ENCODE peak calls at places on chromosomes 13 and 19, in ten cellular contexts. One of them, this sample, is unnamed. For H3K9me3, the result is how much of the 10 kb centered on the place peaks cover.

GRCh38 chr13:36072127-36072526 is 59.1 kb downstream of the DCLK1 start:
- DNase-seq in stomach: no peak
- DNase-seq in GM23248: no peak
- DNase-seq in small intestine: no peak
- DNase-seq in mucosa of descending colon: no peak
- DNase-seq in CD4-positive, alpha-beta T cell: no peak
- DNase-seq in neuronal stem cell: no peak
- DNase-seq in heart right ventricle: no peak
- DNase-seq in lung: no peak
- DNase-seq in Peyer's patch: no peak
- DNase-seq in this sample: no peak

GRCh38 chr19:1265611-1266115 is 3.5 kb upstream of the CIRBP start:
- DNase-seq in small intestine: peak
- DNase-seq in Peyer's patch: no peak
- DNase-seq in mucosa of descending colon: peak
- DNase-seq in CD4-positive, alpha-beta T cell: peak
- DNase-seq in stomach: no peak
- DNase-seq in heart right ventricle: peak
- DNase-seq in GM23248: peak
- DNase-seq in neuronal stem cell: no peak
- DNase-seq in lung: no peak
- DNase-seq in this sample: no peak

GRCh38 chr13:109479991-109480696 is 306.2 kb downstream of the IRS2 start:
- DNase-seq in Peyer's patch: no peak
- DNase-seq in stomach: peak
- DNase-seq in GM23248: peak
- DNase-seq in small intestine: peak
- DNase-seq in CD4-positive, alpha-beta T cell: no peak
- DNase-seq in heart right ventricle: no peak
- DNase-seq in mucosa of descending colon: no peak
- DNase-seq in lung: no peak
- DNase-seq in neuronal stem cell: no peak
- DNase-seq in this sample: no peak

GRCh38 chr19:17616961-17617806 is 61.7 kb downstream of the COLGALT1 start:
- DNase-seq in small intestine: no peak
- DNase-seq in stomach: no peak
- DNase-seq in Peyer's patch: no peak
- DNase-seq in CD4-positive, alpha-beta T cell: no peak
- DNase-seq in lung: no peak
- DNase-seq in mucosa of descending colon: peak
- DNase-seq in GM23248: peak
- DNase-seq in heart right ventricle: no peak
- DNase-seq in neuronal stem cell: no peak
- DNase-seq in this sample: no peak

GRCh38 chr13:41546372-41547252 is 89.3 kb downstream of the RGCC start:
- DNase-seq in small intestine: no peak
- DNase-seq in CD4-positive, alpha-beta T cell: no peak
- DNase-seq in lung: no peak
- DNase-seq in stomach: no peak
- DNase-seq in heart right ventricle: no peak
- DNase-seq in Peyer's patch: no peak
- DNase-seq in neuronal stem cell: no peak
- DNase-seq in mucosa of descending colon: no peak
- DNase-seq in GM23248: peak
- DNase-seq in this sample: no peak

GRCh38 chr13:23711355-23711754 is 141.1 kb downstream of the TNFRSF19 start:
- DNase-seq in small intestine: no peak
- DNase-seq in GM23248: no peak
- DNase-seq in heart right ventricle: no peak
- DNase-seq in neuronal stem cell: no peak
- DNase-seq in CD4-positive, alpha-beta T cell: no peak
- DNase-seq in lung: no peak
- DNase-seq in mucosa of descending colon: no peak
- DNase-seq in stomach: no peak
- DNase-seq in Peyer's patch: no peak
- DNase-seq in this sample: no peak

GRCh38 chr13:39616087-39616694 is 13.2 kb upstream of the LHFPL6 start:
- DNase-seq in GM23248: peak
- DNase-seq in mucosa of descending colon: no peak
- DNase-seq in neuronal stem cell: peak
- DNase-seq in small intestine: peak
- DNase-seq in CD4-positive, alpha-beta T cell: peak
- DNase-seq in lung: no peak
- DNase-seq in heart right ventricle: no peak
- DNase-seq in stomach: no peak
- DNase-seq in Peyer's patch: no peak
- DNase-seq in this sample: no peak

GRCh38 chr19:48396010-48396870 is 2.8 kb downstream of the GRIN2D start:
- DNase-seq in heart right ventricle: no peak
- DNase-seq in GM23248: no peak
- DNase-seq in stomach: no peak
- DNase-seq in Peyer's patch: no peak
- DNase-seq in CD4-positive, alpha-beta T cell: no peak
- DNase-seq in lung: no peak
- DNase-seq in mucosa of descending colon: no peak
- DNase-seq in small intestine: peak
- DNase-seq in neuronal stem cell: no peak
- DNase-seq in this sample: no peak

GRCh38 chr13:96527497-96527896 is 437.6 kb downstream of the HS6ST3 start:
- DNase-seq in Peyer's patch: no peak
- DNase-seq in CD4-positive, alpha-beta T cell: no peak
- DNase-seq in small intestine: no peak
- DNase-seq in GM23248: no peak
- DNase-seq in lung: no peak
- DNase-seq in heart right ventricle: no peak
- DNase-seq in stomach: no peak
- DNase-seq in mucosa of descending colon: no peak
- DNase-seq in neuronal stem cell: no peak
- DNase-seq in this sample: no peak

GRCh38 chr19:1259873-1260748 is 9.0 kb upstream of the CIRBP start:
- DNase-seq in lung: no peak
- DNase-seq in stomach: no peak
- DNase-seq in heart right ventricle: no peak
- DNase-seq in Peyer's patch: peak
- DNase-seq in mucosa of descending colon: peak
- DNase-seq in GM23248: peak
- DNase-seq in small intestine: peak
- DNase-seq in neuronal stem cell: no peak
- DNase-seq in CD4-positive, alpha-beta T cell: peak
- DNase-seq in this sample: no peak

GRCh38 chr13:24133396-24133795 is 27.1 kb upstream of the SPATA13 start:
- DNase-seq in CD4-positive, alpha-beta T cell: no peak
- DNase-seq in neuronal stem cell: no peak
- DNase-seq in mucosa of descending colon: no peak
- DNase-seq in small intestine: no peak
- DNase-seq in GM23248: no peak
- DNase-seq in lung: no peak
- DNase-seq in stomach: no peak
- DNase-seq in Peyer's patch: no peak
- DNase-seq in heart right ventricle: no peak
- DNase-seq in this sample: no peak

GRCh38 chr19:35295792-35296462 is 4.0 kb downstream of the MAG start:
- DNase-seq in CD4-positive, alpha-beta T cell: peak
- DNase-seq in Peyer's patch: no peak
- DNase-seq in lung: no peak
- DNase-seq in neuronal stem cell: no peak
- DNase-seq in heart right ventricle: no peak
- DNase-seq in GM23248: no peak
- DNase-seq in stomach: no peak
- DNase-seq in mucosa of descending colon: peak
- DNase-seq in small intestine: no peak
- DNase-seq in this sample: no peak

GRCh38 chr19:7679017-7679720 is 1.5 kb upstream of the TRAPPC5 start:
- DNase-seq in heart right ventricle: no peak
- DNase-seq in stomach: no peak
- DNase-seq in lung: no peak
- DNase-seq in GM23248: no peak
- DNase-seq in mucosa of descending colon: no peak
- DNase-seq in CD4-positive, alpha-beta T cell: peak
- DNase-seq in small intestine: peak
- DNase-seq in neuronal stem cell: no peak
- DNase-seq in Peyer's patch: no peak
- DNase-seq in this sample: peak

GRCh38 chr13:75934889-75935288 is 298.8 kb downstream of the LMO7 start:
- DNase-seq in stomach: no peak
- DNase-seq in mucosa of descending colon: no peak
- DNase-seq in GM23248: peak
- DNase-seq in CD4-positive, alpha-beta T cell: no peak
- DNase-seq in lung: no peak
- DNase-seq in Peyer's patch: no peak
- DNase-seq in small intestine: no peak
- DNase-seq in heart right ventricle: no peak
- DNase-seq in neuronal stem cell: no peak
- DNase-seq in this sample: no peak

GRCh38 chr13:32639502-32640105 is 53.4 kb downstream of the PDS5B start:
- DNase-seq in heart right ventricle: no peak
- DNase-seq in small intestine: peak
- DNase-seq in GM23248: peak
- DNase-seq in mucosa of descending colon: no peak
- DNase-seq in lung: no peak
- DNase-seq in CD4-positive, alpha-beta T cell: peak
- DNase-seq in stomach: peak
- DNase-seq in Peyer's patch: no peak
- DNase-seq in neuronal stem cell: peak
- DNase-seq in this sample: peak

GRCh38 chr19:44280916-44281315 is 21.2 kb downstream of the ZNF233 start:
- DNase-seq in Peyer's patch: no peak
- DNase-seq in mucosa of descending colon: no peak
- DNase-seq in CD4-positive, alpha-beta T cell: no peak
- DNase-seq in small intestine: no peak
- DNase-seq in GM23248: no peak
- DNase-seq in lung: no peak
- DNase-seq in stomach: no peak
- DNase-seq in heart right ventricle: no peak
- DNase-seq in neuronal stem cell: no peak
- DNase-seq in this sample: no peak

GRCh38 chr19:44282846-44283245 is 22.0 kb downstream of the ZNF235 start:
- DNase-seq in Peyer's patch: no peak
- DNase-seq in mucosa of descending colon: no peak
- DNase-seq in stomach: no peak
- DNase-seq in lung: no peak
- DNase-seq in GM23248: peak
- DNase-seq in CD4-positive, alpha-beta T cell: no peak
- DNase-seq in neuronal stem cell: no peak
- DNase-seq in heart right ventricle: no peak
- DNase-seq in small intestine: no peak
- DNase-seq in this sample: no peak

GRCh38 chr19:44284968-44285367 is 19.9 kb downstream of the ZNF235 start:
- DNase-seq in neuronal stem cell: no peak
- DNase-seq in heart right ventricle: no peak
- DNase-seq in small intestine: no peak
- DNase-seq in stomach: no peak
- DNase-seq in GM23248: no peak
- DNase-seq in mucosa of descending colon: no peak
- DNase-seq in lung: no peak
- DNase-seq in CD4-positive, alpha-beta T cell: no peak
- DNase-seq in Peyer's patch: no peak
- DNase-seq in this sample: no peak
- H3K9me3 ChIP-seq in neuronal stem cell: under half
- H3K9me3 ChIP-seq in heart right ventricle: half or more
- H3K9me3 ChIP-seq in small intestine: under half
- H3K9me3 ChIP-seq in stomach: half or more
- H3K9me3 ChIP-seq in GM23248: under half
- H3K9me3 ChIP-seq in mucosa of descending colon: half or more
- H3K9me3 ChIP-seq in lung: under half
- H3K9me3 ChIP-seq in CD4-positive, alpha-beta T cell: half or more
- H3K9me3 ChIP-seq in Peyer's patch: under half
- H3K9me3 ChIP-seq in this sample: under half

DNA sequence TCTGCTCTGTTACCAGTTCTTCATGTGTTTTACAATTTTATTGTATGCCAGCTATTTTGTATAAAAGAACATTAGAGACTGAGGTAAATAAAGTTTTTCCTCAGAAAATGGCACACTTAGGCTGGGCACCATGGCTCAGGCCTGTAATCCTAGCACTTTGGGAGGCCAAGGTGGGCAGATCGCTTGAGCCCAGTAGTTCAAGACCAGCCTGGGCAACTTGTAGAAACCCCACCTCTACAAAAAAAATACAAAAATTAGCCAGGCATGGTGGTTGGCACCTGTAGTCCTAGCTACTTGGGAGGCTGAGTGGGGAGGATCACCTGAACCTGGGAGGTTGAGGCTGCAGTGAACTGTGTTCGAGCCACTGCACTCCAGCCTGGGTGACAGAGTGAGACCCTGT is 32.0 kb downstream of the CCDC8 start:
- DNase-seq in heart right ventricle: no peak
- DNase-seq in GM23248: no peak
- DNase-seq in lung: no peak
- DNase-seq in neuronal stem cell: no peak
- DNase-seq in small intestine: no peak
- DNase-seq in Peyer's patch: no peak
- DNase-seq in mucosa of descending colon: no peak
- DNase-seq in CD4-positive, alpha-beta T cell: no peak
- DNase-seq in stomach: no peak
- DNase-seq in this sample: no peak
- H3K9me3 ChIP-seq in heart right ventricle: under half
- H3K9me3 ChIP-seq in GM23248: under half
- H3K9me3 ChIP-seq in lung: under half
- H3K9me3 ChIP-seq in neuronal stem cell: under half
- H3K9me3 ChIP-seq in small intestine: under half
- H3K9me3 ChIP-seq in Peyer's patch: under half
- H3K9me3 ChIP-seq in mucosa of descending colon: under half
- H3K9me3 ChIP-seq in CD4-positive, alpha-beta T cell: under half
- H3K9me3 ChIP-seq in stomach: under half
- H3K9me3 ChIP-seq in this sample: under half

GRCh38 chr19:37362733-37363132 is 8.2 kb upstream of the ZNF527 start:
- DNase-seq in CD4-positive, alpha-beta T cell: no peak
- DNase-seq in small intestine: no peak
- DNase-seq in GM23248: peak
- DNase-seq in stomach: no peak
- DNase-seq in heart right ventricle: no peak
- DNase-seq in mucosa of descending colon: no peak
- DNase-seq in neuronal stem cell: no peak
- DNase-seq in lung: no peak
- DNase-seq in Peyer's patch: no peak
- DNase-seq in this sample: no peak
- H3K9me3 ChIP-seq in CD4-positive, alpha-beta T cell: half or more
- H3K9me3 ChIP-seq in small intestine: under half
- H3K9me3 ChIP-seq in GM23248: under half
- H3K9me3 ChIP-seq in stomach: half or more
- H3K9me3 ChIP-seq in heart right ventricle: half or more
- H3K9me3 ChIP-seq in mucosa of descending colon: half or more
- H3K9me3 ChIP-seq in neuronal stem cell: half or more
- H3K9me3 ChIP-seq in lung: under half
- H3K9me3 ChIP-seq in Peyer's patch: under half
- H3K9me3 ChIP-seq in this sample: under half

GRCh38 chr19:44430956-44431355 is 17.3 kb downstream of the ZNF229 start:
- DNase-seq in small intestine: no peak
- DNase-seq in neuronal stem cell: no peak
- DNase-seq in mucosa of descending colon: no peak
- DNase-seq in GM23248: peak
- DNase-seq in lung: no peak
- DNase-seq in CD4-positive, alpha-beta T cell: no peak
- DNase-seq in stomach: no peak
- DNase-seq in Peyer's patch: no peak
- DNase-seq in heart right ventricle: no peak
- DNase-seq in this sample: no peak

GRCh38 chr19:44438441-44438840 is 9.8 kb downstream of the ZNF229 start:
- DNase-seq in neuronal stem cell: no peak
- DNase-seq in lung: no peak
- DNase-seq in stomach: no peak
- DNase-seq in Peyer's patch: no peak
- DNase-seq in mucosa of descending colon: no peak
- DNase-seq in GM23248: no peak
- DNase-seq in small intestine: no peak
- DNase-seq in heart right ventricle: no peak
- DNase-seq in CD4-positive, alpha-beta T cell: no peak
- DNase-seq in this sample: no peak

GRCh38 chr19:44435441-44435840 is 12.8 kb downstream of the ZNF229 start:
- DNase-seq in CD4-positive, alpha-beta T cell: no peak
- DNase-seq in Peyer's patch: no peak
- DNase-seq in stomach: no peak
- DNase-seq in small intestine: no peak
- DNase-seq in mucosa of descending colon: no peak
- DNase-seq in GM23248: no peak
- DNase-seq in neuronal stem cell: no peak
- DNase-seq in lung: no peak
- DNase-seq in heart right ventricle: no peak
- DNase-seq in this sample: no peak
- H3K9me3 ChIP-seq in CD4-positive, alpha-beta T cell: half or more
- H3K9me3 ChIP-seq in Peyer's patch: under half
- H3K9me3 ChIP-seq in stomach: half or more
- H3K9me3 ChIP-seq in small intestine: under half
- H3K9me3 ChIP-seq in mucosa of descending colon: half or more
- H3K9me3 ChIP-seq in GM23248: under half
- H3K9me3 ChIP-seq in neuronal stem cell: under half
- H3K9me3 ChIP-seq in lung: under half
- H3K9me3 ChIP-seq in heart right ventricle: half or more
- H3K9me3 ChIP-seq in this sample: under half